ENCODE peak calls at places on chromosome 2, in six cellular contexts. S is mammary epithelial cell, N is Karpas-422, H is dorsolateral prefrontal cortex, B is GM23338, M is uterus. F is an unnamed sample.

GRCh38 chr2:222769941-222770340 is 90.9 kb upstream of the ACSL3 start:
- DNase-seq in S (no peak), N (no peak), H (no peak), B (no peak), M (no peak), F (no peak)

GRCh38 chr2:36756438-36756837 is 59.9 kb downstream of the VIT start:
- DNase-seq in S (peak), N (no peak), H (no peak), B (no peak), M (no peak), F (no peak)

GRCh38 chr2:105604938-105605337 is 139.8 kb upstream of the NCK2 start:
- DNase-seq in S (no peak), N (no peak), H (peak), B (no peak), M (no peak), F (no peak)

GRCh38 chr2:109345091-109345490 is 216.1 kb downstream of the SH3RF3 start:
- DNase-seq in S (no peak), N (no peak), H (no peak), B (no peak), M (no peak), F (peak)

GRCh38 chr2:149860276-149860921 is 272.8 kb upstream of the MMADHC start:
- DNase-seq in S (no peak), N (no peak), H (no peak), B (no peak), M (peak), F (peak)

GRCh38 chr2:133439281-133439920 is 128.9 kb downstream of the NCKAP5 start:
- DNase-seq in S (no peak), N (no peak), H (no peak), B (no peak), M (no peak), F (no peak)

GRCh38 chr2:80061881-80062280 is 242.7 kb downstream of the LRRTM1 start:
- DNase-seq in S (no peak), N (no peak), H (no peak), B (no peak), M (no peak), F (no peak)

GRCh38 chr2:239947361-239948045 is 77.6 kb downstream of the NDUFA10 start:
- DNase-seq in S (no peak), N (no peak), H (peak), B (no peak), M (peak), F (no peak)

GRCh38 chr2:240277073-240277806 is 136.8 kb upstream of the OTOS start:
- DNase-seq in S (peak), N (no peak), H (no peak), B (no peak), M (no peak), F (no peak)

GRCh38 chr2:233831861-233832260 is 22.5 kb downstream of the HJURP start:
- DNase-seq in S (no peak), N (no peak), H (no peak), B (no peak), M (no peak), F (no peak)

GRCh38 chr2:43653506-43653905 is 16.4 kb downstream of the PLEKHH2 start:
- DNase-seq in S (no peak), N (no peak), H (no peak), B (no peak), M (no peak), F (no peak)

GRCh38 chr2:118981627-118982026 is 39.6 kb downstream of the MARCO start:
- DNase-seq in S (no peak), N (no peak), H (no peak), B (no peak), M (no peak), F (no peak)

GRCh38 chr2:43269706-43270105 is 43.3 kb upstream of the ZFP36L2 start:
- DNase-seq in S (no peak), N (no peak), H (peak), B (no peak), M (peak), F (no peak)

GRCh38 chr2:183063083-183063482 is 15.5 kb upstream of the DUSP19 start:
- DNase-seq in S (peak), N (no peak), H (no peak), B (no peak), M (no peak), F (peak)

GRCh38 chr2:205757271-205757670 is 75.0 kb downstream of the NRP2 start:
- DNase-seq in S (no peak), N (no peak), H (no peak), B (no peak), M (no peak), F (no peak)

GRCh38 chr2:239882781-239883180 is 142.4 kb downstream of the NDUFA10 start:
- DNase-seq in S (no peak), N (peak), H (no peak), B (no peak), M (no peak), F (peak)

GRCh38 chr2:219038600-219038999 is 2.7 kb downstream of the CFAP65 start:
- DNase-seq in S (no peak), N (no peak), H (no peak), B (no peak), M (no peak), F (no peak)

GRCh38 chr2:54866868-54867267 is 143.4 kb downstream of the EML6 start:
- DNase-seq in S (no peak), N (peak), H (no peak), B (no peak), M (no peak), F (no peak)

GRCh38 chr2:215967590-215968373 is 45.6 kb downstream of the MREG start:
- DNase-seq in S (peak), N (no peak), H (no peak), B (no peak), M (no peak), F (no peak)

GRCh38 chr2:224442092-224442999 is 40.4 kb upstream of the FAM124B start:
- DNase-seq in S (no peak), N (no peak), H (no peak), B (peak), M (no peak), F (peak)

GRCh38 chr2:207048421-207048820 is 109.1 kb downstream of the CPO start:
- DNase-seq in S (no peak), N (no peak), H (no peak), B (no peak), M (no peak), F (no peak)

GRCh38 chr2:192030289-192030688 is 164.4 kb downstream of the TMEFF2 start:
- DNase-seq in S (peak), N (no peak), H (no peak), B (peak), M (no peak), F (no peak)

GRCh38 chr2:236352761-236353593 is 88.8 kb upstream of the ASB18 start:
- DNase-seq in S (peak), N (peak), H (no peak), B (peak), M (no peak), F (peak)

GRCh38 chr2:156342252-156343095 is 10.0 kb upstream of the NR4A2 start:
- DNase-seq in S (peak), N (peak), H (peak), B (peak), M (peak), F (peak)

GRCh38 chr2:29398384-29399237 is 283.4 kb downstream of the CLIP4 start:
- DNase-seq in S (no peak), N (no peak), H (no peak), B (no peak), M (no peak), F (no peak)

GRCh38 chr2:1990151-1990589 is 245.9 kb upstream of the PXDN start:
- DNase-seq in S (no peak), N (no peak), H (no peak), B (no peak), M (no peak), F (no peak)

GRCh38 chr2:2570360-2570759 is 239.3 kb upstream of the MYT1L start:
- DNase-seq in S (no peak), N (no peak), H (no peak), B (no peak), M (no peak), F (no peak)

GRCh38 chr2:174781996-174782395 is 17.7 kb upstream of the CHRNA1 start:
- DNase-seq in S (no peak), N (no peak), H (peak), B (no peak), M (no peak), F (no peak)

GRCh38 chr2:218152777-218153176 is 14.0 kb downstream of the CXCR1 start:
- DNase-seq in S (peak), N (no peak), H (no peak), B (no peak), M (no peak), F (no peak)

GRCh38 chr2:147030966-147031760 is 813.7 kb upstream of the ACVR2A start:
- DNase-seq in S (peak), N (no peak), H (no peak), B (peak), M (no peak), F (no peak)

GRCh38 chr2:48943436-48943835 is 187.9 kb upstream of the LHCGR start:
- DNase-seq in S (no peak), N (no peak), H (no peak), B (no peak), M (no peak), F (no peak)

GRCh38 chr2:9415770-9416169 is 7.6 kb downstream of the ITGB1BP1 start:
- DNase-seq in S (no peak), N (no peak), H (no peak), B (no peak), M (no peak), F (no peak)
- H3K27ac ChIP-seq in S (no peak), N (no peak), H (no peak), B (no peak), M (no peak), F (no peak)

DNA sequence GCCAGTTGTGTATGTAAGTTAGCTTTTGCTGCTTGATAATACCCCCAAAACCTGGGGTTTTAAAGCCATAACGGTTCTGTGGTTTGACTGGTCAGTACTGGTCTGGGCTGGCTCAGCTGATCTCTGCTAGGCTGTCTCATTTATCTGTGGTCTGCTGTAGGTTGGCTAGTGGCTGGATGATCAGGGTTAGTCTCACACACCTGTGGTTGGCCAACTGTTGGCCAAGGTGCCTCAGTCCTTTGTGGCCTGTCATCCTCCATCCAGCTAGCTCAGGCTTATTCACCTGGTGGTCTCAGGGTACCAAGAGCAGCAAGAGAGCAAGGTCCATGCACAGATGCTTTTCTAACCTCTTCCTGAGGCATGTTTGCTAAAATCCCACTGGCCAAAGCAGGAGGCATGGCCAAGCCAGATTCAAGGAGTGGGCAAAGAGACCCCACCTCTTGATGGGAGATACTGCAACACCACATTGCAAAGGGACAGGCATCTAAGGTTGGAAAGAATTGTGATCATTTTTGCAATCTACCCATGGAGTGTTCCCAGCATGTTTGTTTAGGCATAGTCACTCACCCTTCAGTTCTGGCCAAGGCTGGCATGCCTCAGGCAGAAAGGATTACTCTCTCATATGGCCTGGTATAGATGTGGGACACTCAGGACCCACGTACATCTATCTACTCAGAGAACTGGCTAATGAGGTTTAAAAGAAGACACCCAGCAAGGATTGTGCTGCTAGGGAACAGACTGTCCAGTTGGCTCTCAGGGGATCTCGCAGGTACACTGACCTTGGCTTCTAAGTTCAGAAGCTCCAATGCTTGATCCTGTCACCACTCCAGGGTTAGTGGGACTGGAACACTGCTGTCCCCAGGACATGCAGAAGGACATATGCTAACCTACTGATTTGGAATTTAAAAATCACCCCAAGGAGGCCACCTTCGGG is 183.5 kb downstream of the KLHL29 start:
- DNase-seq in S (no peak), N (no peak), H (no peak), B (no peak), M (no peak), F (no peak)
- H3K27ac ChIP-seq in S (no peak), N (no peak), H (no peak), B (no peak), M (no peak), F (no peak)

GRCh38 chr2:23589739-23590138 is 204.8 kb downstream of the KLHL29 start:
- DNase-seq in S (no peak), N (no peak), H (peak), B (no peak), M (no peak), F (no peak)
- H3K27ac ChIP-seq in S (no peak), N (no peak), H (no peak), B (no peak), M (peak), F (no peak)

GRCh38 chr2:26466662-26467310 is 11.1 kb downstream of the OTOF start:
- DNase-seq in S (no peak), N (no peak), H (no peak), B (no peak), M (no peak), F (no peak)

GRCh38 chr2:26463252-26464207 is 14.4 kb downstream of the OTOF start:
- DNase-seq in S (no peak), N (no peak), H (no peak), B (peak), M (no peak), F (no peak)

GRCh38 chr2:26465981-26466471 is 11.9 kb downstream of the OTOF start:
- DNase-seq in S (no peak), N (no peak), H (no peak), B (no peak), M (no peak), F (no peak)

GRCh38 chr2:26464390-26465265 is 13.3 kb downstream of the OTOF start:
- DNase-seq in S (no peak), N (no peak), H (no peak), B (no peak), M (no peak), F (no peak)

GRCh38 chr2:26465266-26465925 is 12.5 kb downstream of the OTOF start:
- DNase-seq in S (no peak), N (no peak), H (no peak), B (no peak), M (no peak), F (no peak)
- H3K27ac ChIP-seq in S (no peak), N (no peak), H (no peak), B (no peak), M (no peak), F (no peak)

GRCh38 chr2:176752295-176752694 is 460.3 kb upstream of the HNRNPA3 start:
- DNase-seq in S (no peak), N (no peak), H (no peak), B (no peak), M (no peak), F (no peak)
- H3K27ac ChIP-seq in S (no peak), N (peak), H (no peak), B (no peak), M (peak), F (no peak)

DNA sequence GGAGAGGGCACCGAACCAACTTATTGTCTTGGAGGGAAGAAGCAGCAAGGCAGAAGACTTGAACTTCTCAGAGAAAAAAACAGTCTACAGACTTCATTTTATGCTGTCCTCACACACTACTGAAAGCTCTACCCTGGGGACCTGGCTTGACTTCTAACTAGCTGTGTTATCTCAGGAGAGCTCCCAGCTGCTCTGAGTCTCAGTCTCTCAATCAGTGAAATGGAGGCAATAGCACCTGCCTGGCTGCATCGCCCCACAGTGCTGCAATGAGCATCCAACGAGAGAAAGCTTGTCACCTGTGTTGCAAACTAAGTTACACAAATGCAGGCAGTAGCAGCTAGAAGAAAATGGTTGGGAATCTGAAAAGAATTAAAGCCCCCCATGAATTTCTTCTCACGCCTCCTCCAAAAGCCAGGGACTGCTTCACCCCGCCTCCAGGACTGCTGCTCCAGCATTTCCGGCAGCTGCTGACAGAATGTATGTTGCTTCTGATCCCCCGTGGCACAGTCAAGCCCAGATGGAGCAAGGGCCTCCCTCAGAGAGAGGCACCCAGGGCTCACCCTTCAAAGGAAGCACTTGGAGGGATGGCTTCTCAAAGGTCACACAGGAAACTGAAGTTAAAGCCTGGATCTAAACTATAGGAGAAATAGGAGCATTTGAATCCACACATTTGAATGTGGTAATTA is 116.2 kb downstream of the BCL11A start:
- DNase-seq in S (no peak), N (no peak), H (no peak), B (no peak), M (no peak), F (no peak)
- H3K27ac ChIP-seq in S (no peak), N (no peak), H (no peak), B (no peak), M (no peak), F (no peak)

DNA sequence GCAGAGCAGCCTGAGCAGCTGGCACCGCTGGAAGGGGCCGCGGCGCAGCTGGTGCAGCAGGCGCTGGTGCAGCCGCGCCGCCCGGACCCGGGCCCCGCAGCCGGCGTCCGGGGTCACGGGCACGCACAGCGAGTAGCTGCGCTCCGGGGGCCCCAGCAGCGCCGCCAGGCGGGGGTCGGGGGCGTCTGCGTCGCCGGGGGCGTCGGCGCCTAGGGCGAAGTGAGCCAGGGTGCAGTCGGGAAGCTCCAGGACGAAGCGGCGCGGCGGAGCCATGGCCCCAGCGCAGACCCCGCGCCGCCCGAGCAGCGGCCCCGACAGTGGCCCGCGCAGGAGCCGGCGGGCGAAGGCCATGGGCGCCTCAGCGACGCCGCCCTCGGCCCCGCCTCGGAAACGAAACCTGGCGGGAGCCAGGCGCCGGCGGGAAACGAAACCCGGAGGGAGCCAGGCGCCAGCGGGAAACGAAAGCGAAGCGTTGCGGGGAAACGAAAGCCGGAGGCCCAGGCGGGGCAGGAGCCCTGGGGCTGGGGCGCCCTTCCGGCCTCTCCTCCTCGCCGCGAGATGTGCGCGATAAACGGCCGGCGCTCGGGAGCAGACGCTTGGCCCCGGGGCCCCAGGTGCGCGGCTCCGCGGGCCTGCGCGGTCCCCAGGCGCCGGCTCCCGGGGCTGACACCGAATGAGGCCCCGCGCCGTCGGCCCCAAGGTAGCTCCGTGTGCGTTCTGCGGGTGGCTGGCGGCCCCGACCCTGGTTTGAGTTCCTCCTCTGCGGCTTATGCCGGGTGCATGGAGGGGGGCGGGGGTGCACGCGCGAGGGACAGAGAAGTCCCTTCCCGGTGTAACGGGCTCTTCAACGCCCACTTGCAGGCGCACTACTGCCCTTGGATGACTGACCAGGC is at the start of gene CMPK2:
- DNase-seq in S (peak), N (peak), H (no peak), B (peak), M (peak), F (peak)
- H3K27ac ChIP-seq in S (no peak), N (peak), H (peak), B (no peak), M (peak), F (no peak)

GRCh38 chr2:73176881-73177644 is 25.3 kb upstream of the NOTO start:
- DNase-seq in S (peak), N (peak), H (peak), B (peak), M (peak), F (peak)
- H3K27ac ChIP-seq in S (no peak), N (no peak), H (no peak), B (no peak), M (peak), F (no peak)

GRCh38 chr2:176140130-176140519 is 10.6 kb downstream of the HOXD8 start:
- DNase-seq in S (no peak), N (no peak), H (no peak), B (no peak), M (peak), F (no peak)
- H3K27ac ChIP-seq in S (no peak), N (no peak), H (no peak), B (no peak), M (peak), F (peak)

GRCh38 chr2:102000012-102000411 is 8.3 kb downstream of the IL1R2 start:
- DNase-seq in S (no peak), N (no peak), H (no peak), B (no peak), M (no peak), F (no peak)

GRCh38 chr2:101999122-101999789 is 7.5 kb downstream of the IL1R2 start:
- DNase-seq in S (peak), N (peak), H (no peak), B (no peak), M (no peak), F (no peak)

GRCh38 chr2:101995804-101996203 is 4.0 kb downstream of the IL1R2 start:
- DNase-seq in S (no peak), N (no peak), H (no peak), B (no peak), M (no peak), F (no peak)

GRCh38 chr2:102000813-102001766 is 9.3 kb downstream of the IL1R2 start:
- DNase-seq in S (peak), N (peak), H (no peak), B (no peak), M (no peak), F (no peak)

GRCh38 chr2:101998556-101999121 is 6.9 kb downstream of the IL1R2 start:
- DNase-seq in S (no peak), N (peak), H (no peak), B (no peak), M (no peak), F (no peak)
- H3K27ac ChIP-seq in S (no peak), N (no peak), H (no peak), B (no peak), M (no peak), F (no peak)

F was measured in SJSA1.